ENCODE peak calls at places on chromosomes 16 and 17, in four cellular contexts. One of them, this sample, is unnamed.

GRCh38 chr17:36854982-36855381 is 82.3 kb upstream of the LHX1 start:
- DNase-seq in PC-3: no peak
- DNase-seq in HCT116: no peak
- DNase-seq in MM.1S: no peak
- DNase-seq in this sample: no peak

GRCh38 chr17:37176683-37177082 is 199.1 kb upstream of the C17orf78 start:
- DNase-seq in PC-3: peak
- DNase-seq in HCT116: no peak
- DNase-seq in MM.1S: no peak
- DNase-seq in this sample: no peak

GRCh38 chr17:60610481-60610880 is 10.5 kb downstream of the PPM1D start:
- DNase-seq in PC-3: no peak
- DNase-seq in HCT116: no peak
- DNase-seq in MM.1S: no peak
- DNase-seq in this sample: no peak

GRCh38 chr16:85563515-85564276 is 49.4 kb upstream of the GSE1 start:
- DNase-seq in PC-3: peak
- DNase-seq in HCT116: no peak
- DNase-seq in MM.1S: no peak
- DNase-seq in this sample: no peak

GRCh38 chr16:57235128-57236092 is 9.6 kb upstream of the ARL2BP start:
- DNase-seq in PC-3: peak
- DNase-seq in HCT116: no peak
- DNase-seq in MM.1S: no peak
- DNase-seq in this sample: peak

GRCh38 chr17:78803161-78803845 is 21.2 kb upstream of the CYTH1 start:
- DNase-seq in PC-3: no peak
- DNase-seq in HCT116: no peak
- DNase-seq in MM.1S: no peak
- DNase-seq in this sample: no peak

GRCh38 chr17:51734462-51734861 is 424.1 kb downstream of the CA10 start:
- DNase-seq in PC-3: peak
- DNase-seq in HCT116: peak
- DNase-seq in MM.1S: peak
- DNase-seq in this sample: no peak

GRCh38 chr17:67982034-67982640 is 14.1 kb downstream of the C17orf58 start:
- DNase-seq in PC-3: no peak
- DNase-seq in HCT116: no peak
- DNase-seq in MM.1S: no peak
- DNase-seq in this sample: no peak

GRCh38 chr17:83201206-83202001 is 122.0 kb downstream of the METRNL start:
- DNase-seq in PC-3: no peak
- DNase-seq in HCT116: no peak
- DNase-seq in MM.1S: no peak
- DNase-seq in this sample: no peak

GRCh38 chr16:31130899-31131298 is 4.6 kb downstream of the PRSS8 start:
- DNase-seq in PC-3: peak
- DNase-seq in HCT116: no peak
- DNase-seq in MM.1S: no peak
- DNase-seq in this sample: no peak

GRCh38 chr17:79619196-79619595 is 8.3 kb upstream of the RBFOX3 start:
- DNase-seq in PC-3: no peak
- DNase-seq in HCT116: no peak
- DNase-seq in MM.1S: no peak
- DNase-seq in this sample: no peak

GRCh38 chr17:77364381-77364911 is 223.7 kb downstream of the SEC14L1 start:
- DNase-seq in PC-3: no peak
- DNase-seq in HCT116: no peak
- DNase-seq in MM.1S: no peak
- DNase-seq in this sample: no peak

GRCh38 chr17:66304304-66305174 is 2.1 kb downstream of the PRKCA start:
- DNase-seq in PC-3: peak
- DNase-seq in HCT116: no peak
- DNase-seq in MM.1S: no peak
- DNase-seq in this sample: no peak

GRCh38 chr17:57195790-57196460 is 60.4 kb upstream of the MSI2 start:
- DNase-seq in PC-3: no peak
- DNase-seq in HCT116: no peak
- DNase-seq in MM.1S: no peak
- DNase-seq in this sample: no peak

GRCh38 chr16:1960665-1961630 is 1.6 kb downstream of the NDUFB10 start:
- DNase-seq in PC-3: peak
- DNase-seq in HCT116: peak
- DNase-seq in MM.1S: no peak
- DNase-seq in this sample: peak

GRCh38 chr16:57503366-57503765 is 17.1 kb upstream of the DOK4 start:
- DNase-seq in PC-3: no peak
- DNase-seq in HCT116: no peak
- DNase-seq in MM.1S: no peak
- DNase-seq in this sample: no peak

GRCh38 chr16:66521951-66522771 is 27.8 kb downstream of the TK2 start:
- DNase-seq in PC-3: peak
- DNase-seq in HCT116: peak
- DNase-seq in MM.1S: peak
- DNase-seq in this sample: peak

GRCh38 chr17:47324224-47325020 is 667 bp downstream of the EFCAB13 start:
- DNase-seq in PC-3: peak
- DNase-seq in HCT116: no peak
- DNase-seq in MM.1S: no peak
- DNase-seq in this sample: peak

GRCh38 chr16:88469615-88470395 is 16.7 kb downstream of the ZFPM1 start:
- DNase-seq in PC-3: no peak
- DNase-seq in HCT116: no peak
- DNase-seq in MM.1S: no peak
- DNase-seq in this sample: no peak

DNA sequence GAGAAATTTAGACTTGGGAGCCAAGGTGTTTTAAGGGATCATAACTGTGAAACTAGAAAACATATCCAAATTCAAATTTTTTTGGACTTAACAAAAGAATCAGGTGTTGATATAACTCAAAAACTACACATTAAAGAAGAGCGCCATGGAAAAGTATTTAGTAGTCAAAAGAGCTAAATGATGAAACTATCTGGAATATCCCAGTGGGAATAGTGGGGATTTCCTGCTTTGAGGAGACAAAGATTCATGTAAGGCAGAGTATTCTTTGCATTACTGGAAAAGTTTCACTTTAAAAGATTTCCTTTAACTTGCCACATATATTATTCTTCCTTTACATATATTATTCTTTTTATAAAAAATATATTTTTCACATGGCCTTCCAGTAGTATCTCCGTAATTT is 40.3 kb upstream of the VPS4A start:
- DNase-seq in PC-3: no peak
- DNase-seq in HCT116: no peak
- DNase-seq in MM.1S: no peak
- DNase-seq in this sample: no peak
- H3K27ac ChIP-seq in PC-3: no peak
- H3K27ac ChIP-seq in HCT116: no peak
- H3K27ac ChIP-seq in MM.1S: no peak
- H3K27ac ChIP-seq in this sample: no peak

DNA sequence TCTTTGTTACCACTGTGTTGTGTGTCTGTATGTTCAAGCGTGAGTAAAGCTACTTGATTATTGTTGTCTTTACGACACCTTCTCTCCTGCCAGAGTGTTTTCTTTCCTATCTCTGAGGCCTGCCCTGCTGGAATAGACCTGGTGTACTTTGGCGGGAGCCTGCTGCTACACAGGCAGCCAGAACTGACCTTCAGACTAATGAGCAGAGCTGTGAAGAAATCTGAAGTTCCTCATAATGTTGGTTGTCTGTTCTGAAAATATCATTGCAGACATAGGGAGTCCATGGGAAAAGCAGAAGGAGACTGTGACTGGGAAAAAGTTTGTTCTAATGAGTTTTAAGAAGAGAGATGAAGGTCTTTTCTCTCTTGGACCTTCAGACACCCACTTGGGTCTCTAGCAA is 9.8 kb downstream of the RHOT1 start:
- DNase-seq in PC-3: no peak
- DNase-seq in HCT116: no peak
- DNase-seq in MM.1S: no peak
- DNase-seq in this sample: no peak
- TF ChIP-seq EZH2phosphoT487 in PC-3: no peak
- TF ChIP-seq EZH2phosphoT487 in HCT116: no peak
- TF ChIP-seq EZH2phosphoT487 in MM.1S: no peak
- TF ChIP-seq EZH2phosphoT487 in this sample: no peak

GRCh38 chr17:9120471-9120870 is 99.2 kb downstream of the NTN1 start:
- DNase-seq in PC-3: no peak
- DNase-seq in HCT116: peak
- DNase-seq in MM.1S: no peak
- DNase-seq in this sample: no peak
- TF ChIP-seq CTCF in PC-3: peak
- TF ChIP-seq CTCF in HCT116: peak
- TF ChIP-seq CTCF in MM.1S: no peak
- TF ChIP-seq CTCF in this sample: peak

GRCh38 chr17:8160224-8160577 is 2.5 kb downstream of the VAMP2 start:
- DNase-seq in PC-3: no peak
- DNase-seq in HCT116: no peak
- DNase-seq in MM.1S: no peak
- DNase-seq in this sample: no peak
- H3K27ac ChIP-seq in PC-3: no peak
- H3K27ac ChIP-seq in HCT116: peak
- H3K27ac ChIP-seq in MM.1S: no peak
- H3K27ac ChIP-seq in this sample: no peak

GRCh38 chr17:71601894-71602504 is 518.8 kb upstream of the SOX9 start:
- DNase-seq in PC-3: no peak
- DNase-seq in HCT116: no peak
- DNase-seq in MM.1S: no peak
- DNase-seq in this sample: no peak

GRCh38 chr17:71600137-71600789 is 520.6 kb upstream of the SOX9 start:
- DNase-seq in PC-3: no peak
- DNase-seq in HCT116: no peak
- DNase-seq in MM.1S: no peak
- DNase-seq in this sample: no peak
- TF ChIP-seq EZH2phosphoT487 in PC-3: no peak
- TF ChIP-seq EZH2phosphoT487 in HCT116: no peak
- TF ChIP-seq EZH2phosphoT487 in MM.1S: no peak
- TF ChIP-seq EZH2phosphoT487 in this sample: no peak

GRCh38 chr17:28908640-28909098 is 5.8 kb upstream of the DHRS13 start:
- DNase-seq in PC-3: peak
- DNase-seq in HCT116: no peak
- DNase-seq in MM.1S: no peak
- DNase-seq in this sample: no peak
- TF ChIP-seq CTCF in PC-3: no peak
- TF ChIP-seq CTCF in HCT116: no peak
- TF ChIP-seq CTCF in MM.1S: no peak
- TF ChIP-seq CTCF in this sample: no peak

DNA sequence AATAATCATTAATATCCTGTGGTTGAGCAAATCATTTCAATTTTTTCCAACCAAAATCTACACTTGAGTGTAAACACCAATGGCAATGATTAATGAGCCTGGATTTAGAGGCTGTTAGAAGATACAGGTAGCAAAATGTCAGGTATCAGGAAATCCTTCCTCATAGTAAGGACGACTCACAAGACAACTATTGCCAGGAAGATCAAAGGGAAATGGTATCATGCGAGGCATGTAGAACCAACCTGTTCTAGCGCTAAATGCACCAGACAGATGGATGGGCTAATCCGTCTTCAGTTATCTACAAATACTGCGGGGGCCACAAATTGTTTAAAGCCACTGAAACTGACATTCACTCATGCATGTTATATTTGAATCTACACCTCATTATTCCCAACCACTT is 28.1 kb downstream of the TOX3 start:
- DNase-seq in PC-3: no peak
- DNase-seq in HCT116: no peak
- DNase-seq in MM.1S: no peak
- DNase-seq in this sample: no peak
- H3K27ac ChIP-seq in PC-3: no peak
- H3K27ac ChIP-seq in HCT116: no peak
- H3K27ac ChIP-seq in MM.1S: no peak
- H3K27ac ChIP-seq in this sample: no peak

DNA sequence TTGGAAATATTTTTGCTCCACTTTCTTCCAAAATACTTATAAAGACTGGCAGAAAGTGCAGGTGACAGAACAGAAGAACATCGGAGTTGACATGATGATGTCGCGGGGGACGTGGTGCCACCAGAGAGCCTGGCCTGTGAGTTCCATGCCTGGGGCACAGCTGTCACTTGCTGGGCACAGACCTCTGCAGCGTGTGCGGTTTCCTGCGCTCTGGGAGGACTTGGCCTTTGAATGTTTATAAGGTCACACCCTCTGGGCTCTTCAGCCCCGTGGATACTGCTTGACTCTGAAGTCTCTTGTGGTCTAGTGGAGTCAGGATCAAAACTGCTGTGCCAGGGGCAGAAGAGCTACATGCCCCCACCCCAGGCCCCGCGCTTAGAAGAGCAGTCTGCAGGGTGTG is 357.9 kb downstream of the SLC39A11 start:
- DNase-seq in PC-3: no peak
- DNase-seq in HCT116: no peak
- DNase-seq in MM.1S: no peak
- DNase-seq in this sample: no peak
- TF ChIP-seq EZH2phosphoT487 in PC-3: no peak
- TF ChIP-seq EZH2phosphoT487 in HCT116: no peak
- TF ChIP-seq EZH2phosphoT487 in MM.1S: no peak
- TF ChIP-seq EZH2phosphoT487 in this sample: no peak

DNA sequence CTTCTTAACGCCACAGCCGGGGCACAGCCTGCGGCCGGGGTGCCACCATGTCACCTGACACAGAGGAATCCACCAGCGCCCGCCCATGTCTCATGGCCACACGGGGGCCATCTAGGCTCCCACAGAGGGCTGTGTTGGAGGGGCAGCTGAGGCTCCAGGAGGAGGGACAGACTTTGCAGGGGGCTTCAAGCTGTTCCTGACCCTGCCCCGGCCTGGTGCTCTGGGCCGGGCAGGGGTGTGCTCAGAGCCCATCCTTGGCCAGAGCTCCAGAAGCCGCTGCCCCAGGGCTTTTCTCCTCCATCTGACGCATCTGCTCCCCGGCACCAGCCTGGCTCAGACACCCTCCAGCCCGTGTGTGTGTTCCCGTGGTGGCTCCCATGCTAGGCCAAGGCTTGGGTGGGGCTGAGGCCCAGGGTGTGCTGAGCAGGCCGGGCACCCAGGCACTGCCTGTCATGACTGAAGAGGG is 7.8 kb upstream of the SLC38A10 start:
- DNase-seq in PC-3: no peak
- DNase-seq in HCT116: no peak
- DNase-seq in MM.1S: no peak
- DNase-seq in this sample: no peak
- TF ChIP-seq CTCF in PC-3: no peak
- TF ChIP-seq CTCF in HCT116: no peak
- TF ChIP-seq CTCF in MM.1S: no peak
- TF ChIP-seq CTCF in this sample: peak

This sample was measured in OCI-LY7.